ENCODE peak calls at places on chromosomes 13 and 19, in nine cellular contexts. E, L, Q, G, A, F, Z, U and B are unnamed samples. For H3K4me1, the result is how much of the 10 kb centered on the place peaks cover.

GRCh38 chr19:55690109-55690768 is 15.2 kb downstream of the EPN1 start:
- DNase-seq in E (no peak), L (no peak), Q (no peak), G (no peak), A (no peak), F (peak), Z (no peak), U (peak), B (no peak)

GRCh38 chr19:2261438-2262172 is 5.4 kb upstream of the JSRP1 start:
- DNase-seq in E (peak), L (no peak), Q (no peak), G (no peak), A (peak), F (no peak), Z (no peak), U (no peak), B (no peak)

GRCh38 chr13:66689037-66689619 is 541.0 kb downstream of the PCDH9 start:
- DNase-seq in E (no peak), L (no peak), Q (no peak), G (no peak), A (peak), F (no peak), Z (no peak), U (no peak), B (no peak)

GRCh38 chr13:58876473-58876872 is 1244.9 kb downstream of the PCDH17 start:
- DNase-seq in E (no peak), L (no peak), Q (no peak), G (no peak), A (no peak), F (no peak), Z (no peak), U (no peak), B (no peak)

GRCh38 chr19:29886535-29886934 is 55.5 kb upstream of the URI1 start:
- DNase-seq in E (no peak), L (no peak), Q (no peak), G (no peak), A (no peak), F (no peak), Z (no peak), U (no peak), B (no peak)

GRCh38 chr13:65892859-65893258 is 1337.3 kb downstream of the PCDH9 start:
- DNase-seq in E (no peak), L (peak), Q (no peak), G (no peak), A (no peak), F (no peak), Z (no peak), U (no peak), B (no peak)

GRCh38 chr13:113017506-113018215 is 48.6 kb downstream of the MCF2L start:
- DNase-seq in E (no peak), L (no peak), Q (no peak), G (no peak), A (no peak), F (no peak), Z (no peak), U (no peak), B (no peak)

GRCh38 chr19:4208385-4209094 is 20.8 kb upstream of the EBI3 start:
- DNase-seq in E (no peak), L (peak), Q (no peak), G (no peak), A (peak), F (no peak), Z (no peak), U (no peak), B (no peak)

GRCh38 chr13:81012031-81012430 is 671.1 kb upstream of the SPRY2 start:
- DNase-seq in E (no peak), L (no peak), Q (no peak), G (no peak), A (no peak), F (no peak), Z (no peak), U (no peak), B (no peak)

GRCh38 chr19:15869109-15869555 is 28.7 kb downstream of the CYP4F2 start:
- DNase-seq in E (no peak), L (no peak), Q (peak), G (no peak), A (peak), F (no peak), Z (no peak), U (no peak), B (no peak)

GRCh38 chr19:16698914-16699313 is 20.7 kb upstream of the NWD1 start:
- DNase-seq in E (peak), L (no peak), Q (no peak), G (peak), A (no peak), F (no peak), Z (no peak), U (peak), B (no peak)

GRCh38 chr19:44765949-44766335 is 11.7 kb upstream of the CBLC start:
- DNase-seq in E (no peak), L (no peak), Q (no peak), G (no peak), A (no peak), F (no peak), Z (no peak), U (no peak), B (no peak)

GRCh38 chr19:54521022-54521859 is 18.6 kb downstream of the LAIR2 start:
- DNase-seq in E (no peak), L (no peak), Q (no peak), G (no peak), A (no peak), F (no peak), Z (no peak), U (no peak), B (no peak)

GRCh38 chr13:49407936-49408335 is 35.9 kb downstream of the CAB39L start:
- DNase-seq in E (no peak), L (no peak), Q (no peak), G (no peak), A (no peak), F (no peak), Z (no peak), U (no peak), B (no peak)

GRCh38 chr19:46976845-46977320 is 42.8 kb upstream of the NPAS1 start:
- DNase-seq in E (no peak), L (peak), Q (peak), G (no peak), A (no peak), F (peak), Z (peak), U (no peak), B (no peak)

GRCh38 chr19:47102561-47103135 is 10.9 kb downstream of the ZC3H4 start:
- DNase-seq in E (no peak), L (no peak), Q (no peak), G (no peak), A (no peak), F (peak), Z (no peak), U (no peak), B (no peak)

GRCh38 chr19:58477871-58478270 is 1.7 kb downstream of the ZNF446 start:
- DNase-seq in E (no peak), L (no peak), Q (no peak), G (no peak), A (no peak), F (no peak), Z (no peak), U (no peak), B (no peak)

GRCh38 chr19:5103061-5103701 is 134.3 kb downstream of the KDM4B start:
- DNase-seq in E (peak), L (peak), Q (peak), G (peak), A (no peak), F (no peak), Z (peak), U (no peak), B (peak)

GRCh38 chr19:45402469-45403070 is 2.3 kb downstream of the PPP1R13L start:
- DNase-seq in E (peak), L (no peak), Q (peak), G (no peak), A (peak), F (peak), Z (no peak), U (peak), B (no peak)

GRCh38 chr13:112127564-112127963 is 60.6 kb downstream of the SOX1 start:
- DNase-seq in E (no peak), L (no peak), Q (no peak), G (no peak), A (no peak), F (peak), Z (no peak), U (no peak), B (no peak)

GRCh38 chr19:2332341-2333026 is 4.0 kb downstream of the SPPL2B start:
- DNase-seq in E (no peak), L (no peak), Q (no peak), G (no peak), A (no peak), F (peak), Z (no peak), U (no peak), B (no peak)

GRCh38 chr13:20475927-20476691 is 49.5 kb downstream of the CRYL1 start:
- DNase-seq in E (no peak), L (no peak), Q (peak), G (no peak), A (no peak), F (peak), Z (no peak), U (no peak), B (peak)

GRCh38 chr13:40780822-40781401 is 8.5 kb upstream of the SLC25A15 start:
- DNase-seq in E (no peak), L (peak), Q (no peak), G (no peak), A (peak), F (no peak), Z (no peak), U (no peak), B (no peak)

GRCh38 chr13:43475135-43475534 is 311.6 kb downstream of the ENOX1 start:
- DNase-seq in E (no peak), L (no peak), Q (no peak), G (no peak), A (no peak), F (no peak), Z (no peak), U (peak), B (no peak)

GRCh38 chr13:41848435-41849255 is 112.3 kb downstream of the VWA8 start:
- DNase-seq in E (no peak), L (peak), Q (no peak), G (no peak), A (no peak), F (no peak), Z (no peak), U (no peak), B (no peak)

GRCh38 chr13:74596691-74597090 is 462.5 kb upstream of the KLF12 start:
- DNase-seq in E (no peak), L (no peak), Q (no peak), G (no peak), A (no peak), F (no peak), Z (no peak), U (no peak), B (no peak)

GRCh38 chr19:45470147-45471081 is 2.6 kb downstream of the FOSB start:
- DNase-seq in E (no peak), L (peak), Q (no peak), G (no peak), A (peak), F (peak), Z (peak), U (peak), B (no peak)

GRCh38 chr19:29528350-29528945 is 2.7 kb downstream of the VSTM2B start:
- DNase-seq in E (peak), L (peak), Q (peak), G (no peak), A (peak), F (peak), Z (peak), U (peak), B (no peak)

GRCh38 chr13:113118328-113119021 is 4.1 kb upstream of the F10 start:
- DNase-seq in E (no peak), L (no peak), Q (no peak), G (no peak), A (no peak), F (peak), Z (peak), U (no peak), B (no peak)

GRCh38 chr19:52007805-52008557 is at the start of gene ZNF615:
- DNase-seq in E (peak), L (peak), Q (peak), G (peak), A (peak), F (peak), Z (peak), U (peak), B (peak)
- TF ChIP-seq POLR2A in E (no peak), L (no peak), Q (peak), G (peak), A (peak), F (no peak), Z (peak), U (peak), B (peak)

GRCh38 chr13:27203854-27204253 is 32.2 kb upstream of the USP12 start:
- DNase-seq in E (no peak), L (peak), Q (no peak), G (no peak), A (peak), F (no peak), Z (no peak), U (no peak), B (no peak)
- TF ChIP-seq CTCF in E (no peak), L (peak), Q (no peak), G (peak), A (peak), F (no peak), Z (peak), U (no peak), B (peak)

DNA sequence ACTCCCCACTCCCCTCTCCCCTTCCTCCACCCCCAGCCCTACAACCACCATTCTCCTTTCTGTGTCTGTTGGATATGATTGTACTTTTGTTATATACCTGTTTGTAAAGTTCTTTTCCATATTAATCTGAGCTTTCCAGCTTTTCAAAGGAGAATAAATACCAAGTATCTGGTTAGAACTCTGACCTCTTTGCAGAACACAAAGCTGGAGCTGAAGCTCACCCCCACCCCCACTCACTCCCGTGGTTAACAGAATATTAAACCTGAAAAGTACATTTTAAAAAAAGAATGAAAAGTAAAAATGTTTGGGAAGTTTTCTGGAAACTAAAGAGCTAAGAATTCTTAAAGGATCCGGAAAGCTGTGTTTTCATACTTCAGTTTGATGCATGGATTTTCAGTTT is 155.2 kb upstream of the RNF113B start:
- DNase-seq in E (no peak), L (no peak), Q (no peak), G (no peak), A (no peak), F (no peak), Z (no peak), U (no peak), B (no peak)
- H3K4me1 ChIP-seq in E (under half), L (under half), Q (under half), G (under half), A (under half), F (under half), Z (under half), U (under half), B (under half)

DNA sequence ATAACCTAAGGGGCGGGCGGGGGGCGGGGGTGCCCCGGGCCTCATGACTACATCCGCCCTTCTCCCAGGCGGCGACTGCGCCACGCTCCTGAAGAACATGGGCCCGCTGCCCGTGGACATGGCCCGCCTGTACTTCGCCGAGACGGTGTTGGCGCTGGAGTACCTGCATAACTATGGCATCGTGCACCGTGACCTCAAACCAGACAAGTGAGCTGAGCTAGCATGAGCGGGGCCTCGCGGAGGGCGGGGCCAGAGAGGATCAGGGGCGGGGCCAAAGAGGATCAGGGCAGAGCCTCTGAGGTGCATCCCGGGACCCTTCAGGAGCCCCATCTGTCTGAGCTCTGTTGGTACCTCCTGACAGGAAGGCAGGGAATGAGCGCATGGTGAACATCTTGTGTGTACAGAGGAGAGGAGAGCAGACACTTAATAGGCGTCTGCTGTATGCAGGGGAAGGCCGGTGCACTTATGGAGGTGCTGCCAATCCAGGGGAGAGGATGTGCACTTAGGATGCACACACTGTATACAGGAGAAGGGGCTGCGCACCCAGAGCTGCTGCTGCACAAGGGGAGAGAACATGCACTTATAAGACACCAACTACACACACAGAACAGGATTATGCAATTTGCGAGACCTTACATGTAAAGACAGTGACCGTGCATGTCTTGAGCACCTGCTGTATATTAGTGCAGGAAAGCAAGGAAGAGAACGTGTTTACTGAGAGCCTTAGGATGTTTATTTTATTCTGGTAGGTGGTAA is 20.9 kb upstream of the PIK3R2 start:
- DNase-seq in E (no peak), L (no peak), Q (no peak), G (no peak), A (no peak), F (no peak), Z (no peak), U (no peak), B (no peak)
- TF ChIP-seq POLR2A in E (no peak), L (no peak), Q (no peak), G (no peak), A (no peak), F (no peak), Z (no peak), U (no peak), B (no peak)

DNA sequence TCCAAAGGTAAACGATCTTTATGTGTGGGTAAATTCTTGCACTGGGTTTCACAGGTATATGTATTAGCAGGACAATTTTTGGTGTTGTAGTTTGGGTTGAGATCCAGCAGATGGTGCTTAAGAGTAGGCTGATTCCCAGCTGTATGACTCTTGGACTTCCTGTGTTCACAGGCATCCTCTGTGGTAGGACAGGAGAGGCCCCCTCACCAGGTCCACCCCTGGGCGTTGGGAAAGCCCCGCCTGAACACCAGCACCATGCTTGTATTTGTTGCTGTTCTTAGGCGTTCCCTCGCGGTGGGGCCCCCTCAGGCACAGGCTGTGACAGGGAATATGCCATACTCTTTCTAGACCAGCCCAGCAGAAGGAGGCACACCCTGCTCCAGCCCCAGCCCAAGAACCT is 49.5 kb upstream of the PCDH17 start:
- DNase-seq in E (no peak), L (no peak), Q (no peak), G (no peak), A (no peak), F (peak), Z (no peak), U (no peak), B (no peak)
- TF ChIP-seq CTCF in E (no peak), L (no peak), Q (no peak), G (no peak), A (no peak), F (no peak), Z (no peak), U (no peak), B (no peak)

GRCh38 chr19:10112037-10112751 is 701 bp downstream of the P2RY11 start:
- DNase-seq in E (no peak), L (no peak), Q (no peak), G (no peak), A (peak), F (no peak), Z (no peak), U (no peak), B (no peak)

GRCh38 chr19:10113592-10113963 is 2.1 kb downstream of the P2RY11 start:
- DNase-seq in E (no peak), L (no peak), Q (no peak), G (no peak), A (no peak), F (peak), Z (no peak), U (peak), B (no peak)

GRCh38 chr19:10111405-10111811 is at the start of gene P2RY11:
- DNase-seq in E (peak), L (no peak), Q (no peak), G (no peak), A (no peak), F (peak), Z (no peak), U (no peak), B (no peak)

GRCh38 chr19:10113964-10114650 is 2.6 kb downstream of the P2RY11 start:
- DNase-seq in E (no peak), L (no peak), Q (no peak), G (no peak), A (no peak), F (peak), Z (no peak), U (peak), B (no peak)

GRCh38 chr19:10112895-10113591 is 1.6 kb downstream of the P2RY11 start:
- DNase-seq in E (peak), L (no peak), Q (peak), G (no peak), A (peak), F (peak), Z (no peak), U (peak), B (peak)
- H3K4me1 ChIP-seq in E (under half), L (under half), Q (under half), G (under half), A (under half), F (half or more), Z (under half), U (under half), B (under half)

GRCh38 chr19:52922841-52923781 is at the start of gene ZNF888:
- DNase-seq in E (peak), L (peak), Q (peak), G (peak), A (no peak), F (peak), Z (peak), U (peak), B (peak)
- TF ChIP-seq POLR2A in E (no peak), L (peak), Q (peak), G (peak), A (no peak), F (no peak), Z (peak), U (peak), B (peak)

DNA sequence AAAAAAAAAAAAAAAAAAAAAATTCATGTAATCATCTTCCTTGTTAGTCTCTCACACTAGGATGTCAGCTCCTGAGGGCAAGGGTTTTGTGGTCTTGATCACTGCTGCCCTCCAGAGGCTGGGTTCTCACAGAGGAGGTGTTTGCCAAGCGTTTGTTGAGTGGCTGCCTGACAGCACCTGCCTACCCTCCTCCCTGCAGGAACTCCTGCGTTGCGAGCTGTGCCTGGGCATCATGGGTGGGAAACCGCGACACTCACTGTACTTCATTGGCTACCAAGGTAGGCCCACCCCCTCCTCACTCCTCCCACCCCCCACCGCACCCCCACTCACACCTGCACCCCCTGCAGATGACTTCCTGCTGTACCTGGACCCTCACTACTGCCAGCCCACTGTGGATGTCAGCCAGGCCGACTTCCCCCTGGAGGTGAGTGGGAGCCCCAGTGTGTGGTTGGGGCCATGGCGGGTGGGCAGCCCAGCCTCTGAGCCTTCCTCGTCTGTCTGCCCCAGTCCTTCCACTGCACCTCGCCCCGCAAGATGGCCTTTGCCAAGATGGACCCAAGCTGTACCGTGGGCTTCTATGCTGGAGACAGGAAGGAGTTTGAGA is 8.1 kb downstream of the ATG4D start:
- DNase-seq in E (no peak), L (no peak), Q (peak), G (no peak), A (peak), F (no peak), Z (no peak), U (no peak), B (no peak)
- TF ChIP-seq CTCF in E (no peak), L (peak), Q (no peak), G (no peak), A (no peak), F (no peak), Z (no peak), U (no peak), B (no peak)

GRCh38 chr13:75929074-75929473 is 292.9 kb downstream of the LMO7 start:
- DNase-seq in E (no peak), L (no peak), Q (no peak), G (no peak), A (no peak), F (no peak), Z (no peak), U (no peak), B (no peak)
- H3K4me1 ChIP-seq in E (under half), L (under half), Q (under half), G (under half), A (under half), F (under half), Z (under half), U (under half), B (under half)

GRCh38 chr19:49468746-49469447 is 5.1 kb upstream of the FLT3LG start:
- DNase-seq in E (peak), L (no peak), Q (peak), G (peak), A (peak), F (peak), Z (peak), U (no peak), B (no peak)
- TF ChIP-seq POLR2A in E (no peak), L (no peak), Q (no peak), G (no peak), A (no peak), F (no peak), Z (no peak), U (no peak), B (no peak)